ENCODE peak calls at places on chromosomes 4 and X, in four cellular contexts. One of them, this sample, is unnamed.
A peak's percentile ranks its signal among the peaks of the same experiment; 100 is the strongest.

GRCh38 chrX:93177930-93178329 is 495.4 kb downstream of the NAP1L3 start:
- DNase-seq in fibroblast of the conjunctiva: no peak
- DNase-seq in smooth muscle cell of the brain vasculature: no peak
- DNase-seq in H4: no peak
- DNase-seq in this sample: no peak

GRCh38 chr4:84573738-84574720 is 8.9 kb upstream of the CDS1 start:
- DNase-seq in fibroblast of the conjunctiva: no peak
- DNase-seq in smooth muscle cell of the brain vasculature: no peak
- DNase-seq in H4: no peak
- DNase-seq in this sample: no peak

GRCh38 chr4:37982736-37983135 is 22.5 kb downstream of the PTTG2 start:
- DNase-seq in fibroblast of the conjunctiva: no peak
- DNase-seq in smooth muscle cell of the brain vasculature: no peak
- DNase-seq in H4: no peak
- DNase-seq in this sample: no peak

GRCh38 chr4:175380841-175381240 is 431.2 kb downstream of the GPM6A start:
- DNase-seq in fibroblast of the conjunctiva: no peak
- DNase-seq in smooth muscle cell of the brain vasculature: no peak
- DNase-seq in H4: no peak
- DNase-seq in this sample: no peak

GRCh38 chrX:30301977-30302376 is 7.2 kb downstream of the NR0B1 start:
- DNase-seq in fibroblast of the conjunctiva: peak; percentile 3
- DNase-seq in smooth muscle cell of the brain vasculature: no peak
- DNase-seq in H4: peak; percentile 17
- DNase-seq in this sample: peak; percentile 36

GRCh38 chrX:43493751-43494150 is 162.3 kb upstream of the MAOA start:
- DNase-seq in fibroblast of the conjunctiva: no peak
- DNase-seq in smooth muscle cell of the brain vasculature: no peak
- DNase-seq in H4: no peak
- DNase-seq in this sample: no peak

GRCh38 chrX:27619975-27620374 is 29.8 kb downstream of the DCAF8L2 start:
- DNase-seq in fibroblast of the conjunctiva: no peak
- DNase-seq in smooth muscle cell of the brain vasculature: no peak
- DNase-seq in H4: peak; percentile 4
- DNase-seq in this sample: no peak

GRCh38 chrX:53188763-53189162 is 36.2 kb downstream of the KDM5C start:
- DNase-seq in fibroblast of the conjunctiva: no peak
- DNase-seq in smooth muscle cell of the brain vasculature: no peak
- DNase-seq in H4: no peak
- DNase-seq in this sample: peak; percentile 3

GRCh38 chr4:6731780-6732179 is 15.8 kb downstream of the BLOC1S4 start:
- DNase-seq in fibroblast of the conjunctiva: no peak
- DNase-seq in smooth muscle cell of the brain vasculature: no peak
- DNase-seq in H4: no peak
- DNase-seq in this sample: no peak

GRCh38 chr4:140738111-140738510 is 18.1 kb downstream of the TBC1D9 start:
- DNase-seq in fibroblast of the conjunctiva: no peak
- DNase-seq in smooth muscle cell of the brain vasculature: no peak
- DNase-seq in H4: no peak
- DNase-seq in this sample: no peak

GRCh38 chrX:110315541-110315940 is 2.3 kb downstream of the AMMECR1 start:
- DNase-seq in fibroblast of the conjunctiva: no peak
- DNase-seq in smooth muscle cell of the brain vasculature: no peak
- DNase-seq in H4: no peak
- DNase-seq in this sample: peak; percentile 23

GRCh38 chrX:93673869-93674271 is at the start of gene FAM133A:
- DNase-seq in fibroblast of the conjunctiva: peak; percentile 10
- DNase-seq in smooth muscle cell of the brain vasculature: no peak
- DNase-seq in H4: peak; percentile 36
- DNase-seq in this sample: peak; percentile 21

GRCh38 chr4:1544861-1545275 is 138.6 kb upstream of the NKX1-1 start:
- DNase-seq in fibroblast of the conjunctiva: no peak
- DNase-seq in smooth muscle cell of the brain vasculature: no peak
- DNase-seq in H4: peak; percentile 27
- DNase-seq in this sample: no peak

This sample was measured in EH.